ENCODE peak calls at places on chromosomes 7 and 10, in four cellular contexts. D is trophoblast cell, M is neural progenitor cell, C is GM23248. T is an unnamed sample.
A peak's percentile ranks its signal among the peaks of the same experiment; 100 is the strongest.

GRCh38 chr7:1846331-1847065 is 176.4 kb downstream of the ELFN1 start:
- DNase-seq in D (no peak), M (no peak), C (no peak), T (no peak)

GRCh38 chr10:83108565-83109333 is 1030.6 kb upstream of the GHITM start:
- DNase-seq in D (no peak), C (no peak), M (no peak), T (no peak)

GRCh38 chr7:148963583-148964509 is 64.5 kb downstream of the PDIA4 start:
- DNase-seq in D (no peak), C (peak; percentile 38), M (peak; percentile 26), T (no peak)

GRCh38 chr7:86558680-86559079 is 85.0 kb upstream of the GRM3 start:
- DNase-seq in C (no peak), M (no peak), D (no peak), T (no peak)

GRCh38 chr10:75111367-75111905 is at the start of gene SAMD8:
- DNase-seq in D (peak; percentile 98), M (peak; percentile 98), C (peak; percentile 98), T (peak; percentile 68)

GRCh38 chr7:136869006-136869961 is 832 bp downstream of the CHRM2 start:
- DNase-seq in D (no peak), M (peak; percentile 64), C (peak; percentile 44), T (no peak)

GRCh38 chr10:57972783-57973182 is 294.9 kb downstream of the IPMK start:
- DNase-seq in M (no peak), C (peak; percentile 50), D (no peak), T (no peak)

GRCh38 chr7:90625562-90625961 is 29.4 kb downstream of the CDK14 start:
- DNase-seq in C (peak; percentile 30), M (peak; percentile 80), D (no peak), T (no peak)

GRCh38 chr7:55255501-55256445 is 109.4 kb upstream of the LANCL2 start:
- DNase-seq in D (peak; percentile 84), M (peak; percentile 88), C (peak; percentile 94), T (no peak)

GRCh38 chr10:117214401-117214800 is 17.1 kb downstream of the KCNK18 start:
- DNase-seq in D (no peak), M (no peak), C (peak; percentile 47), T (no peak)

GRCh38 chr10:69449841-69450240 is 1.4 kb upstream of the TSPAN15 start:
- DNase-seq in M (peak; percentile 85), C (peak; percentile 50), D (no peak), T (no peak)

GRCh38 chr7:97145068-97145467 is 27.6 kb downstream of the SDHAF3 start:
- DNase-seq in D (no peak), C (peak; percentile 43), M (no peak), T (no peak)

GRCh38 chr7:65832281-65832680 is 40.6 kb upstream of the VKORC1L1 start:
- DNase-seq in C (peak; percentile 39), M (peak; percentile 52), D (no peak), T (no peak)

GRCh38 chr7:35648367-35648766 is 46.6 kb downstream of the HERPUD2 start:
- DNase-seq in D (no peak), C (no peak), M (no peak), T (no peak)

GRCh38 chr10:86064931-86065662 is 301.5 kb downstream of the GRID1 start:
- DNase-seq in M (no peak), D (no peak), C (no peak), T (no peak)

GRCh38 chr10:117363027-117363426 is 12.2 kb downstream of the PDZD8 start:
- DNase-seq in D (no peak), C (peak; percentile 81), M (no peak), T (no peak)

GRCh38 chr10:113179270-113179669 is 229.2 kb downstream of the TCF7L2 start:
- DNase-seq in D (no peak), M (no peak), C (no peak), T (no peak)

GRCh38 chr10:6603142-6604125 is 23.4 kb upstream of the PRKCQ start:
- DNase-seq in C (no peak), M (no peak), D (peak; percentile 33), T (no peak)

GRCh38 chr10:34522542-34522941 is 292.6 kb downstream of the PARD3 start:
- DNase-seq in D (no peak), C (no peak), M (peak; percentile 11), T (no peak)

GRCh38 chr7:44637788-44638594 is 31.6 kb downstream of the OGDH start:
- DNase-seq in D (peak; percentile 78), M (no peak), C (peak; percentile 98), T (peak; percentile 76)

GRCh38 chr10:4721994-4722753 is 103.8 kb upstream of the AKR1E2 start:
- DNase-seq in M (no peak), D (no peak), C (peak; percentile 65), T (no peak)

GRCh38 chr7:17939111-17939669 is 1.1 kb downstream of the SNX13 start:
- DNase-seq in M (no peak), C (peak; percentile 68), D (no peak), T (no peak)

GRCh38 chr10:33010132-33011037 is 52.4 kb upstream of the ITGB1 start:
- DNase-seq in C (peak; percentile 89), D (peak; percentile 57), M (peak; percentile 47), T (peak; percentile 65)

GRCh38 chr7:12107841-12108249 is 103.2 kb upstream of the TMEM106B start:
- DNase-seq in C (no peak), M (no peak), D (no peak), T (no peak)

GRCh38 chr10:73997479-73997805 is 474 bp upstream of the VCL start:
- DNase-seq in C (no peak), D (no peak), M (no peak), T (no peak)

GRCh38 chr10:50990568-50991495 is 83.5 kb upstream of the PRKG1 start:
- DNase-seq in C (peak; percentile 91), M (peak; percentile 82), D (no peak), T (no peak)

GRCh38 chr10:21889477-21890275 is 113.9 kb downstream of the DNAJC1 start:
- DNase-seq in M (no peak), C (no peak), D (no peak), T (no peak)

GRCh38 chr7:148772297-148773089 is 73.8 kb downstream of the CUL1 start:
- DNase-seq in C (peak; percentile 96), M (no peak), D (peak; percentile 93), T (peak; percentile 83)

GRCh38 chr10:130769146-130770017 is 542.1 kb downstream of the TCERG1L start:
- DNase-seq in C (no peak), D (no peak), M (no peak), T (no peak)

DNA sequence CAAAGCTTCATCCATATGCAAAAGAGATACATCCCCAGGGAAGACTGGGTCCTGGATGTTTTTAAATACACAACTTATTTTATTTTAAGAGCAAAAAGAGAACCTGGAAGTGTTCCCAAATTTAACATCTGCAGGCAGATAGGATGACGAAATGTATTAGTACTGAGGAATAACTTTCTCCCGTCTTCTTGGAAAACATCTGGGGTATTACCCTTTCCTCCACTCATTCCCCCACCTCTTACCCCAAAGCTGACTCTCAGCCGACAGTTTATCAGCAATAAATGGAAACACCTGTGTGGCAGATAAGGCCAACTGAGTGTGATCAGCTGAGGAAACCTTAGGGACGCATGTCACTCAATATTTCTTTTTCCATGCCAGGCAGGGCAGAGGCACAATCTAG is 435.6 kb upstream of the NPVF start:
- DNase-seq in D (no peak), M (no peak), C (no peak), T (no peak)
- H3K4me2 ChIP-seq in D (no peak overlapping the region), M (no peak overlapping the region), C (no peak overlapping the region), T (no peak overlapping the region)

GRCh38 chr10:70693619-70694286 is 21.4 kb downstream of the ADAMTS14 start:
- DNase-seq in D (no peak), C (peak; percentile 98), M (no peak), T (no peak)
- H3K4me2 ChIP-seq in D (no peak overlapping the region), C (peak overlapping the region; percentile 73), M (no peak overlapping the region), T (no peak overlapping the region)

GRCh38 chr7:155338632-155339320 is 41.1 kb downstream of the INSIG1 start:
- DNase-seq in M (no peak), C (no peak), D (no peak), T (no peak)
- H3K4me2 ChIP-seq in M (no peak overlapping the region), C (no peak overlapping the region), D (no peak overlapping the region), T (no peak overlapping the region)

DNA sequence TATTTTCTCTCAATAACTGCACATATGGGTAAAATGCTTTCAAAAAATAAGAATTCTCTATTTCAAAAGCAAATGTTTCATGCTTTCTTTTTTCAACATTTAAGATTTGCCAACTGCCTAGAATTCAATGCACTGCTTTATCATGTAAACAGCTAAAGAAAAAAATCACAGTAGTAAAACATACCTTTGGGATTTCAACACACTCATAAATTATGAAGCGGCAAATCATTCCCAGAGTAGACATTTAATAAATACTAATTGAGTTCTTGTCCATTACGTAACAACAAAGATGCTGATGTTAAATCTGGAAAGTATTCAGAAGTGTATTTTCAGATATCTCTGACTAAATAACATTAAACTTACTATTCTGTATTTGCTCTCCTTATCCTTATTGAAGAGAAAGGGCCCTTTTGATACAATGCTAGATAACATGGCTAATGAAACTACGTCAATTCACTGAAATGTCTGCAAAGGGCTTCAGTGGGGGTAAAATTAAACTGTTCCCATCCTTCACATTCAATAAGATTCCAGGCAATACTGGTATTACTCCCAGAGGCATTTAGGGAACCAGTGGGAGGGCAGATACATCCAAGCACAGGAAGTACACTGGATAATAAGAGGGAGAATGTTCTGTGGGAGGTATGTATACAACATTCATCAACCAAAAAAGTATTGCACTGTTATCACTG is 13.9 kb downstream of the NAPEPLD start:
- DNase-seq in M (no peak), C (peak; percentile 5), D (no peak), T (no peak)
- H3K4me2 ChIP-seq in M (no peak overlapping the region), C (no peak overlapping the region), D (no peak overlapping the region), T (no peak overlapping the region)

T was measured in keratinocyte.